ENCODE peak calls at places on chromosomes 1 and 21, in nine cellular contexts. One of them, this sample, is unnamed.

GRCh38 chr1:151613275-151613867 is 1.5 kb downstream of the SNX27 start:
- DNase-seq in mesendoderm: peak
- DNase-seq in C1 segment of cervical spinal cord: no peak
- DNase-seq in NCI-H1417: no peak
- DNase-seq in midbrain: no peak
- DNase-seq in MCF 10A: no peak
- DNase-seq in NCI-H1105 treated with DMSO at 0.1 percent for 48 hours: no peak
- DNase-seq in renal cortical epithelial cell: no peak
- DNase-seq in germinal center: no peak
- DNase-seq in this sample: no peak

GRCh38 chr21:35232545-35233176 is 183.6 kb upstream of the RUNX1 start:
- DNase-seq in mesendoderm: peak
- DNase-seq in C1 segment of cervical spinal cord: no peak
- DNase-seq in NCI-H1417: no peak
- DNase-seq in midbrain: no peak
- DNase-seq in MCF 10A: peak
- DNase-seq in NCI-H1105 treated with DMSO at 0.1 percent for 48 hours: no peak
- DNase-seq in renal cortical epithelial cell: peak
- DNase-seq in germinal center: no peak
- DNase-seq in this sample: no peak

GRCh38 chr1:222798111-222798510 is 16.7 kb upstream of the DISP1 start:
- DNase-seq in mesendoderm: no peak
- DNase-seq in C1 segment of cervical spinal cord: no peak
- DNase-seq in NCI-H1417: no peak
- DNase-seq in midbrain: no peak
- DNase-seq in MCF 10A: peak
- DNase-seq in NCI-H1105 treated with DMSO at 0.1 percent for 48 hours: no peak
- DNase-seq in renal cortical epithelial cell: peak
- DNase-seq in germinal center: no peak
- DNase-seq in this sample: peak

GRCh38 chr1:68973459-68974244 is 476.8 kb upstream of the DEPDC1 start:
- DNase-seq in mesendoderm: no peak
- DNase-seq in C1 segment of cervical spinal cord: no peak
- DNase-seq in NCI-H1417: no peak
- DNase-seq in midbrain: no peak
- DNase-seq in MCF 10A: peak
- DNase-seq in NCI-H1105 treated with DMSO at 0.1 percent for 48 hours: no peak
- DNase-seq in renal cortical epithelial cell: peak
- DNase-seq in germinal center: no peak
- DNase-seq in this sample: peak

GRCh38 chr1:228497206-228497605 is 10.0 kb downstream of the RNF187 start:
- DNase-seq in mesendoderm: no peak
- DNase-seq in C1 segment of cervical spinal cord: no peak
- DNase-seq in NCI-H1417: no peak
- DNase-seq in midbrain: no peak
- DNase-seq in MCF 10A: no peak
- DNase-seq in NCI-H1105 treated with DMSO at 0.1 percent for 48 hours: no peak
- DNase-seq in renal cortical epithelial cell: no peak
- DNase-seq in germinal center: no peak
- DNase-seq in this sample: no peak

GRCh38 chr1:116334868-116335649 is 38.0 kb upstream of the ATP1A1 start:
- DNase-seq in mesendoderm: peak
- DNase-seq in C1 segment of cervical spinal cord: no peak
- DNase-seq in NCI-H1417: no peak
- DNase-seq in midbrain: no peak
- DNase-seq in MCF 10A: no peak
- DNase-seq in NCI-H1105 treated with DMSO at 0.1 percent for 48 hours: no peak
- DNase-seq in renal cortical epithelial cell: no peak
- DNase-seq in germinal center: no peak
- DNase-seq in this sample: no peak

GRCh38 chr1:150521196-150521968 is 5.8 kb downstream of the FALEC start:
- DNase-seq in mesendoderm: no peak
- DNase-seq in C1 segment of cervical spinal cord: no peak
- DNase-seq in NCI-H1417: no peak
- DNase-seq in midbrain: no peak
- DNase-seq in MCF 10A: no peak
- DNase-seq in NCI-H1105 treated with DMSO at 0.1 percent for 48 hours: no peak
- DNase-seq in renal cortical epithelial cell: no peak
- DNase-seq in germinal center: no peak
- DNase-seq in this sample: no peak

GRCh38 chr1:203628185-203628996 is 1.8 kb downstream of the ATP2B4 start:
- DNase-seq in mesendoderm: peak
- DNase-seq in C1 segment of cervical spinal cord: no peak
- DNase-seq in NCI-H1417: peak
- DNase-seq in midbrain: peak
- DNase-seq in MCF 10A: no peak
- DNase-seq in NCI-H1105 treated with DMSO at 0.1 percent for 48 hours: no peak
- DNase-seq in renal cortical epithelial cell: peak
- DNase-seq in germinal center: no peak
- DNase-seq in this sample: peak

GRCh38 chr21:31798842-31799691 is 67.1 kb upstream of the SCAF4 start:
- DNase-seq in mesendoderm: no peak
- DNase-seq in C1 segment of cervical spinal cord: no peak
- DNase-seq in NCI-H1417: peak
- DNase-seq in midbrain: no peak
- DNase-seq in MCF 10A: no peak
- DNase-seq in NCI-H1105 treated with DMSO at 0.1 percent for 48 hours: peak
- DNase-seq in renal cortical epithelial cell: no peak
- DNase-seq in germinal center: no peak
- DNase-seq in this sample: peak

GRCh38 chr1:174262747-174263241 is 103.5 kb downstream of the RABGAP1L start:
- DNase-seq in mesendoderm: peak
- DNase-seq in C1 segment of cervical spinal cord: no peak
- DNase-seq in NCI-H1417: peak
- DNase-seq in midbrain: peak
- DNase-seq in MCF 10A: peak
- DNase-seq in NCI-H1105 treated with DMSO at 0.1 percent for 48 hours: peak
- DNase-seq in renal cortical epithelial cell: peak
- DNase-seq in germinal center: peak
- DNase-seq in this sample: peak

GRCh38 chr1:167052389-167052788 is 37.8 kb downstream of the GPA33 start:
- DNase-seq in mesendoderm: peak
- DNase-seq in C1 segment of cervical spinal cord: no peak
- DNase-seq in NCI-H1417: peak
- DNase-seq in midbrain: no peak
- DNase-seq in MCF 10A: peak
- DNase-seq in NCI-H1105 treated with DMSO at 0.1 percent for 48 hours: no peak
- DNase-seq in renal cortical epithelial cell: peak
- DNase-seq in germinal center: no peak
- DNase-seq in this sample: no peak

GRCh38 chr1:17904290-17904689 is 149.2 kb downstream of the ACTL8 start:
- DNase-seq in mesendoderm: no peak
- DNase-seq in C1 segment of cervical spinal cord: no peak
- DNase-seq in NCI-H1417: no peak
- DNase-seq in midbrain: no peak
- DNase-seq in MCF 10A: no peak
- DNase-seq in NCI-H1105 treated with DMSO at 0.1 percent for 48 hours: no peak
- DNase-seq in renal cortical epithelial cell: no peak
- DNase-seq in germinal center: no peak
- DNase-seq in this sample: no peak

This sample was measured in foreskin keratinocyte.